ENCODE peak calls at places on chromosomes 7 and 10, in four cellular contexts. H is effector memory CD4-positive, alpha-beta T cell; O is GM23338; J is A549. U is an unnamed sample.

GRCh38 chr7:132739271-132739955 is 163.1 kb upstream of the PLXNA4 start:
- DNase-seq in H (no peak), J (peak; percentile 68), O (no peak), U (no peak)

GRCh38 chr10:49161411-49161997 is 26.7 kb downstream of the TMEM273 start:
- DNase-seq in H (no peak), O (peak; percentile 66), J (peak; percentile 44), U (peak; percentile 53)

GRCh38 chr10:6579904-6580278 is at the start of gene PRKCQ:
- DNase-seq in H (no peak), J (peak; percentile 48), O (peak; percentile 61), U (no peak)

GRCh38 chr10:93494494-93494893 is 1.9 kb upstream of the CEP55 start:
- DNase-seq in J (no peak), H (no peak), O (no peak), U (no peak)

GRCh38 chr7:102024005-102024768 is 206.8 kb downstream of the CUX1 start:
- DNase-seq in O (no peak), H (no peak), J (no peak), U (no peak)

GRCh38 chr10:124386186-124387077 is 32.3 kb downstream of the OAT start:
- DNase-seq in H (no peak), O (peak; percentile 69), J (no peak), U (no peak)

GRCh38 chr7:155669717-155670505 is 25.4 kb downstream of the RBM33 start:
- DNase-seq in O (peak; percentile 84), H (no peak), J (no peak), U (no peak)

GRCh38 chr10:114491419-114491818 is 87.1 kb upstream of the AFAP1L2 start:
- DNase-seq in H (no peak), O (no peak), J (no peak), U (no peak)

GRCh38 chr7:106542550-106543220 is 118.3 kb downstream of the CCDC71L start:
- DNase-seq in H (no peak), O (peak; percentile 90), J (peak; percentile 75), U (peak; percentile 82)

GRCh38 chr10:101050206-101051069 is 11.4 kb upstream of the KAZALD1 start:
- DNase-seq in O (peak; percentile 89), J (peak; percentile 50), H (peak; percentile 54), U (peak; percentile 93)
- H3K4me3 ChIP-seq in O (peak overlapping the region; percentile 51), J (peak overlapping the region; percentile 37), H (peak overlapping the region; percentile 19), U (peak overlapping the region; percentile 69)

GRCh38 chr7:157568071-157568784 is 231.4 kb downstream of the DNAJB6 start:
- DNase-seq in O (no peak), H (no peak), J (no peak), U (no peak)
- H3K4me3 ChIP-seq in O (peak overlapping the region; percentile 38), H (peak overlapping the region; percentile 51), J (no peak overlapping the region), U (peak overlapping the region; percentile 65)

DNA sequence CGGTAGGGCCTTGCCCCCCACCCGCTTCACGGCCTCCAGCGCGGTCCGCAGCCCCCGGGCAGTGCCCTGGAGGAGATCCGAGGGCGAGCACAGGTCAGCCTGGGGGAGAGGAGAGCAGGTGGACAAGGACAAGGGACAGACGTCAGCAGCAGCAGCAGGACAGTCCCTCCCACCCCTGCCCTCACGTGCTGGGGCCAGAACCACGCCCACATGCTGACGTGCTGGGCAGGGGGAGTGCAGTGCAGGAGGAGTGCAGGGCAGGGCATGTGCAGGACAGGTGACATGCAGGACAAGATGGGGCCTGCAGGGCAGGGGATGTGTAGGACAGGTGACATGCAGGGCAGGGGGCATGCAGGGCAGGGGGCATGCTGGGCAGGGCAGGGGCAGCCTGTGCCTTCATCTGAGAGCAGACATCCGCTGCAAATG is 1.5 kb upstream of the SAP25 start:
- DNase-seq in J (no peak), O (no peak), H (no peak), U (no peak)
- H3K4me3 ChIP-seq in J (no peak overlapping the region), O (no peak overlapping the region), H (no peak overlapping the region), U (no peak overlapping the region)

GRCh38 chr7:123723913-123724312 is 24.9 kb downstream of the WASL start:
- DNase-seq in O (no peak), J (no peak), H (no peak), U (no peak)

GRCh38 chr7:123727071-123727837 is 21.5 kb downstream of the WASL start:
- DNase-seq in J (peak; percentile 57), O (no peak), H (no peak), U (no peak)

GRCh38 chr7:123725586-123726171 is 23.1 kb downstream of the WASL start:
- DNase-seq in H (no peak), J (no peak), O (no peak), U (no peak)

GRCh38 chr7:123729217-123729578 is 19.6 kb downstream of the WASL start:
- DNase-seq in H (no peak), O (no peak), J (no peak), U (no peak)

GRCh38 chr7:123724725-123725381 is 23.9 kb downstream of the WASL start:
- DNase-seq in J (no peak), H (no peak), O (no peak), U (no peak)
- H3K4me3 ChIP-seq in J (no peak overlapping the region), H (no peak overlapping the region), O (no peak overlapping the region), U (no peak overlapping the region)

DNA sequence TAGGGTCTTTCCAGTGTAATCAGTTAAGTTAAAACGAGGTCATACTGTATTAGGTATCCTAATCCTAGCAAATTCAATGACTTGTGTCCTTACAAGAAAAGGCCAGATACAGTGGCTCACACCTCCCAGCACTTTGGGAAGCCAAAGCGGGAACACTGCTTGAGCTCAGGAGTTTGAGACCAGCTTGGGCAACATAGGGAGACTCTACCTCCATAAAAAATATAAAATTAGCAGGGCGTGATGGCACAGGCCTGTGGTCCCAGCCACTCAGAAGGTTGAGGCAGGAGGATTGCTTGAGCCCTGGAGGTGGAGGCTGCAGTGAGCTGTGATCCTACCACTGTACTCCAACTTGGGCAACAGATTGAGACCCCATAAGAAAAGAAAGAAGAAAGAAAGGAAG is 61.1 kb downstream of the CXCL12 start:
- DNase-seq in J (no peak), H (no peak), O (no peak), U (no peak)
- H3K4me3 ChIP-seq in J (no peak overlapping the region), H (no peak overlapping the region), O (no peak overlapping the region), U (no peak overlapping the region)

GRCh38 chr10:3780766-3781457 is 4.1 kb downstream of the KLF6 start:
- DNase-seq in H (no peak), O (no peak), J (no peak), U (no peak)

GRCh38 chr10:3779146-3779707 is 5.8 kb downstream of the KLF6 start:
- DNase-seq in J (no peak), O (no peak), H (no peak), U (no peak)

GRCh38 chr10:3778708-3779108 is 6.3 kb downstream of the KLF6 start:
- DNase-seq in J (no peak), H (no peak), O (no peak), U (no peak)

GRCh38 chr10:3781458-3782098 is 3.4 kb downstream of the KLF6 start:
- DNase-seq in O (no peak), H (no peak), J (no peak), U (no peak)

DNA sequence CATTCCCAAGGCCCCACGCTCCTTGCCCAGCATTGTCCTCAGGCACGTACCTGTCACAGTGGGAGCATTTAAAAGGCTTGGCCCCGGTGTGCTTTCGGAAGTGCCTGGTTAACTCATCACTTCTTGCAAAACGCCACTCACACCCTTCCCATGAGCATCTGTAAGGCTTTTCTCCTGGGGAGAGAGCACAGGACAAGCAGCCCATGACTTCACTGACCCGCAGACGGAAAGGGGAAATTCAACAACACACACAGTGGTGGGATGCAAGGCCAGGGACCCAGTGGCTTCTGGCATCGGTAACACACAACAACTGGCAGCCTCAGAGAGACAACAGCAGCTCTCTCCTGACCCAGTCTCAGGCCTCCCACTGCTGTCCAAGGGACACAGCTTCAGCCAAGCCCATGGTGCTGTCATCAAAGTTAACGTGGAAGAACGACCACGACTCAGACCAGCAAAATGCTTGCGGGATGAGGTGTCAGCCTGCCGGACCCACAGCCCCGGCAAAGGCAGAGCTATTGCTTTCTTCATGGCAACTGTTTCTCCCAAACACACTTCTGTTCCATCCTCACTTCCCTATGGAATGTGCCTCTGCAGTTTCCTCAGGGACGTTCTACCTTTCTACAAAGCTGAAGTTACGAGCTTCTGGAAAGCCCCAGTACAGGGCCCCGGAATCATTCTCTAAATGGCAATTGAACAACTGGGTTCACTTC is 4.8 kb downstream of the KLF6 start:
- DNase-seq in J (no peak), O (no peak), H (no peak), U (no peak)
- H3K4me3 ChIP-seq in J (peak overlapping the region; percentile 77), O (no peak overlapping the region), H (peak overlapping the region; percentile 94), U (no peak overlapping the region)

DNA sequence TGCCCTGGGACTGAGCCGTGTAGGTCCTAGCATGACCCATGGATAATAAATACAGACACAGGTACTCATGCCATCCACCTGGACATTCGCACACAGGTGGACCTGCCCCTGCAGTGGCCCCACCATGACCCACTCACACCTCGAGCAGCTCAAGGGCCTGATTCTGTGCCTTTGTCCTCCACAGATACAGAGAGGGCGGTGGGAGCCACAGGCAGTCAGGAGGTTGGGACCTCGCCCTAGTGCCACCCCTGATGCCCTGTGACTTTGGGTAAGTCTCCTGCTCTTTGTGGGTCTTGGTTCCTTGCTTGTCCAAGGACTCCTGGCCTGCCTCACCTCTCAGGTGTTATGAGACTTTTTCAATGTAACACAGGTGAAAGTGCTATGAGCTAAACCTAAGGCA is 42.9 kb downstream of the C10orf120 start:
- DNase-seq in J (no peak), H (no peak), O (no peak), U (no peak)
- H3K4me3 ChIP-seq in J (no peak overlapping the region), H (no peak overlapping the region), O (no peak overlapping the region), U (no peak overlapping the region)

DNA sequence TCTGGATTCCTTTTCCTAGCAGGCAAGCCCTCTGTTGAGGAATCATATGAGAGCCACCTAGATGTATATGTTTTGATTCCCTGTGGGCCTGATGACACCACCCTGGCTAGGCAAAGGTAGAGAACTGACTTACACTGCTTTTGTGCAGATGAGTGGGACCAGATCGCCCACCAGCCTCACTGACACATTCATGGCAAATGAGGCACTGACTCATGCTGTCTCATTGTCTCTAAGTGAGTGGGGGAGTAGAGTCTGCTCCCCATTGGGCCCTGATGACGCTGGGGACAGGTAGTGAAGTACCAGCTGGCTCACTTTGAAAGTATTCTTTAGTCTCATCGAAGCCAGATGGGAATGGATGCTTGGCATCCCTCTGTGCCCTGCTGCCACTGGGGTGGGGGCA is 326.3 kb downstream of the ABCA13 start:
- DNase-seq in O (no peak), H (no peak), J (no peak), U (no peak)
- H3K4me3 ChIP-seq in O (no peak overlapping the region), H (no peak overlapping the region), J (no peak overlapping the region), U (no peak overlapping the region)

DNA sequence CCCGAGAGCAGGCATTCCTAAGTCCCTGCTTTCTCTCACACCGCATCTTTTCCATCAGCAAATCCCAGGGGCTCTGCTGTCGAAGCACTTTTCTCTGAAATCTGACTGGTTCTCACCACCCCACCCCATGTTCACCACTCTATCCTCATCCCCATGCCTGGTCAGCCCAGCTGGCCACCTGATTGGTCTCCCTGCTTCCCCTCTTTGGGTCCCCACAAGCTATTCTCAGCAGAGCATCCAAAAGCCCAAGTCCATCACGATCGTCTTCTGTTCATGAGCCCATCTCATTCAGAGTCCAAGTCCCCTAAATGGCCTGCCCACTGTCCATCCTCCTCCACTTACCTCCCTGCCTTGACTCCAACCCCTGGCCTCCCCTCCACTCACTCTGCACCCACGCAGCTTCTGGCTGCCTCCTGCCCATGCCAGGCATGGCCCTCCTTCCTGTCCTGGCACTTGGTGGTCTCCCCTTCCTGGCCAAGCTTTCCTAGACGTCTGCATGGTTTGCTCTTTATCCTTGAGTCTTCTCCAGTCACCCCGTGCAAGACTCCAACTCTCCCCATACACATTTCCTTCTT is 1.6 kb upstream of the PPP2R2D start:
- DNase-seq in H (no peak), J (no peak), O (no peak), U (no peak)
- H3K4me3 ChIP-seq in H (no peak overlapping the region), J (no peak overlapping the region), O (peak overlapping the region; percentile 93), U (no peak overlapping the region)